ENCODE peak calls at places on chromosome 11, in four cellular contexts. Z is nephron progenitor cell, H is B cell, B is epithelial cell of esophagus. W is an unnamed sample.
A peak's percentile ranks its signal among the peaks of the same experiment; 100 is the strongest.

GRCh38 chr11:76152086-76152658 is 54.1 kb downstream of the WNT11 start:
- DNase-seq in Z (peak; percentile 84), H (peak; percentile 81), B (peak; percentile 84), W (peak; percentile 95)

GRCh38 chr11:2700415-2701211 is 819 bp upstream of the KCNQ1OT1 start:
- DNase-seq in Z (peak; percentile 77), H (peak; percentile 62), B (peak; percentile 32), W (peak; percentile 54)

GRCh38 chr11:91272089-91272488 is 952.5 kb upstream of the FAT3 start:
- DNase-seq in Z (no peak), H (no peak), B (no peak), W (no peak)

GRCh38 chr11:16738949-16739262 is 459 bp downstream of the C11orf58 start:
- DNase-seq in Z (no peak), H (no peak), B (no peak), W (peak; percentile 53)

GRCh38 chr11:128182844-128183243 is 404.5 kb downstream of the ETS1 start:
- DNase-seq in Z (no peak), H (no peak), B (no peak), W (peak; percentile 53)

GRCh38 chr11:56890584-56891305 is 98.0 kb upstream of the OR5AK2 start:
- DNase-seq in Z (no peak), H (no peak), B (peak; percentile 48), W (no peak)

GRCh38 chr11:115715371-115715770 is 211.2 kb upstream of the CADM1 start:
- DNase-seq in Z (no peak), H (no peak), B (no peak), W (no peak)

GRCh38 chr11:61027141-61027840 is 55.8 kb downstream of the CD6 start:
- DNase-seq in Z (no peak), H (no peak), B (no peak), W (peak; percentile 74)

GRCh38 chr11:78978831-78979230 is 404.2 kb upstream of the NARS2 start:
- DNase-seq in Z (no peak), H (no peak), B (no peak), W (no peak)

GRCh38 chr11:14422052-14422813 is 63.2 kb upstream of the RRAS2 start:
- DNase-seq in Z (peak; percentile 59), H (no peak), B (peak; percentile 98), W (no peak)

GRCh38 chr11:127193916-127194315 is 193.3 kb upstream of the KIRREL3 start:
- DNase-seq in Z (no peak), H (no peak), B (no peak), W (no peak)

GRCh38 chr11:66579017-66579606 is 10.7 kb upstream of the CTSF start:
- DNase-seq in Z (peak; percentile 88), H (peak; percentile 89), B (peak; percentile 74), W (peak; percentile 90)

GRCh38 chr11:125165111-125165663 is 636 bp downstream of the PKNOX2 start:
- DNase-seq in Z (peak; percentile 47), H (peak; percentile 68), B (peak; percentile 29), W (no peak)

GRCh38 chr11:81674211-81674610 is 1059.5 kb downstream of the FAM181B start:
- DNase-seq in Z (no peak), H (no peak), B (no peak), W (peak; percentile 24)

GRCh38 chr11:105367129-105367528 is 227.6 kb upstream of the CARD18 start:
- DNase-seq in Z (no peak), H (no peak), B (peak; percentile 45), W (no peak)

GRCh38 chr11:67295846-67296245 is 6.7 kb downstream of the ANKRD13D start:
- DNase-seq in Z (no peak), H (no peak), B (no peak), W (no peak)

GRCh38 chr11:12746593-12747097 is 72.4 kb downstream of the TEAD1 start:
- DNase-seq in Z (peak; percentile 85), H (no peak), B (peak; percentile 81), W (no peak)

GRCh38 chr11:68454767-68455166 is 5.8 kb upstream of the PPP6R3 start:
- DNase-seq in Z (no peak), H (no peak), B (peak; percentile 46), W (no peak)

GRCh38 chr11:13215157-13215556 is 62.4 kb upstream of the BMAL1 start:
- DNase-seq in Z (no peak), H (no peak), B (peak; percentile 86), W (no peak)

GRCh38 chr11:108733479-108734116 is 68.7 kb downstream of the DDX10 start:
- DNase-seq in Z (no peak), H (no peak), B (peak; percentile 65), W (peak; percentile 68)

GRCh38 chr11:63694518-63694917 is 13.2 kb downstream of the RTN3 start:
- DNase-seq in Z (no peak), H (no peak), B (no peak), W (no peak)

GRCh38 chr11:116217441-116217840 is 555.3 kb downstream of the BUD13 start:
- DNase-seq in Z (no peak), H (no peak), B (no peak), W (no peak)

GRCh38 chr11:120956710-120957500 is 67.0 kb upstream of the TBCEL start:
- DNase-seq in Z (no peak), H (no peak), B (peak; percentile 18), W (peak; percentile 52)

GRCh38 chr11:114091791-114092397 is 32.4 kb downstream of the ZBTB16 start:
- DNase-seq in Z (peak; percentile 63), H (no peak), B (no peak), W (no peak)

GRCh38 chr11:67644042-67644441 is 4.5 kb upstream of the TBX10 start:
- DNase-seq in Z (no peak), H (peak; percentile 9), B (peak; percentile 54), W (no peak)

GRCh38 chr11:109547356-109548027 is 125.5 kb downstream of the C11orf87 start:
- DNase-seq in Z (no peak), H (no peak), B (peak; percentile 48), W (no peak)

GRCh38 chr11:9972917-9973504 is 309.1 kb downstream of the SWAP70 start:
- DNase-seq in Z (no peak), H (peak; percentile 54), B (peak; percentile 55), W (peak; percentile 49)

GRCh38 chr11:79054636-79055035 is 386.2 kb downstream of the TENM4 start:
- DNase-seq in Z (no peak), H (no peak), B (peak; percentile 28), W (no peak)

GRCh38 chr11:35618497-35619029 is 303 bp downstream of the FJX1 start:
- DNase-seq in Z (no peak), H (peak; percentile 63), B (peak; percentile 62), W (no peak)

GRCh38 chr11:35619754-35620640 is 1.7 kb downstream of the FJX1 start:
- DNase-seq in Z (peak; percentile 74), H (peak; percentile 45), B (peak; percentile 41), W (peak; percentile 23)

GRCh38 chr11:35617316-35617686 is 959 bp upstream of the FJX1 start:
- DNase-seq in Z (no peak), H (no peak), B (no peak), W (no peak)

GRCh38 chr11:35617687-35618496 is at the start of gene FJX1:
- DNase-seq in Z (peak; percentile 77), H (peak; percentile 63), B (peak; percentile 94), W (peak; percentile 34)

DNA sequence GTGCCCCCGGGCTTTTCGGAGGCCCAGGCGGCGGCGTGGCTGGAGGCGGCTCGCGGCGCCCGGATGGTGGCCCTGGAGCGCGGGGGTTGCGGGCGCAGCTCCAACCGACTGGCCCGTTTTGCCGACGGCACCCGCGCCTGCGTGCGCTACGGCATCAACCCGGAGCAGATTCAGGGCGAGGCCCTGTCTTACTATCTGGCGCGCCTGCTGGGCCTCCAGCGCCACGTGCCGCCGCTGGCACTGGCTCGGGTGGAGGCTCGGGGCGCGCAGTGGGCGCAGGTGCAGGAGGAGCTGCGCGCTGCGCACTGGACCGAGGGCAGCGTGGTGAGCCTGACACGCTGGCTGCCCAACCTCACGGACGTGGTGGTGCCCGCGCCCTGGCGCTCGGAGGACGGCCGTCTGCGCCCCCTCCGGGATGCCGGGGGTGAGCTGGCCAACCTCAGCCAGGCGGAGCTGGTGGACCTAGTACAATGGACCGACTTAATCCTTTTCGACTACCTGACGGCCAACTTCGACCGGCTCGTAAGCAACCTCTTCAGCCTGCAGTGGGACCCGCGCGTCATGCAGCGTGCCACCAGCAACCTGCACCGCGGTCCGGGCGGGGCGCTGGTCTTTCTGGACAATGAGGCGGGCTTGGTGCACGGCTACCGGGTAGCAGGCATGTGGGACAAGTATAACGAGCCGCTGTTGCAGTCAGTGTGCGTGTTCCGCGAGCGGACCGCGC is 932 bp downstream of the FJX1 start:
- DNase-seq in Z (peak; percentile 57), H (no peak), B (peak; percentile 73), W (peak; percentile 42)
- TF ChIP-seq CTCF in Z (no peak), H (no peak), B (no peak), W (no peak)

GRCh38 chr11:69882270-69882608 is 63.0 kb upstream of the FGF3 start:
- DNase-seq in Z (no peak), H (no peak), B (no peak), W (no peak)
- TF ChIP-seq CTCF in Z (no peak), H (no peak), B (no peak), W (no peak)

GRCh38 chr11:111561306-111561705 is 20.8 kb downstream of the LAYN start:
- DNase-seq in Z (no peak), H (no peak), B (peak; percentile 65), W (no peak)

GRCh38 chr11:111562692-111563389 is 22.3 kb downstream of the LAYN start:
- DNase-seq in Z (no peak), H (no peak), B (no peak), W (no peak)

GRCh38 chr11:111561801-111562325 is 21.3 kb downstream of the LAYN start:
- DNase-seq in Z (no peak), H (no peak), B (peak; percentile 57), W (no peak)

GRCh38 chr11:111566324-111566723 is 25.8 kb downstream of the LAYN start:
- DNase-seq in Z (no peak), H (no peak), B (no peak), W (no peak)

DNA sequence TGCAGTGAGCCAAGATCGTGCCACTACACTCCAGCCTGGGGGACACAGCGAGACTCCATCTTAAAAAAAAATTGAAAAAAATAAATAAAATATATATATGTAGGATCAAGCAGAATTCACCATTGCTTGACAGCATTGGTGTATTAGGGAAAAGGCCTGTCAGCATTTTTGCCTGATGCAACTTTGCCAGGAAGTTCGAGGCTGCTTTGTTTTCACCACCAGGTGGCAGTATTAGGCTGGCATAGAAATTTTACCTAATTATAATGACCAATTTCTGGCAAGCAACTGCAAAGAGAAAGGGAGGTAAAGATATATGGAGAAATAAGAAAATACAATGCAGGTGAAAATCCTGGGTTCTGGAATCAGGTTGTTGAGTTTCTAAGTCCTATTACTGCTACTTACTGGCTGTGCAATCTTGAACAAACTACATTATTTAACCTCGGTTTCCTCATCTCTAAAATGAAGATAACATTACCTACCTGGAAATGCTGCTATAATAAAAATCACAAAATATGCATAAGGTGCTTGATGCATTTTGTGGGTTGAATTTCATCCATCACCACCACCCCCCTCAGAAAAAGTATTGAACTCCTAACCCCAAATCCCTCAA is 24.7 kb downstream of the LAYN start:
- DNase-seq in Z (peak; percentile 68), H (peak; percentile 43), B (peak; percentile 80), W (peak; percentile 80)
- TF ChIP-seq CTCF in Z (peak; percentile 92), H (peak; percentile 94), B (peak; percentile 87), W (peak; percentile 97)

GRCh38 chr11:102868359-102868758 is 6.4 kb downstream of the MMP12 start:
- DNase-seq in Z (no peak), H (no peak), B (peak; percentile 42), W (no peak)

GRCh38 chr11:102869354-102869753 is 5.4 kb downstream of the MMP12 start:
- DNase-seq in Z (no peak), H (no peak), B (peak; percentile 11), W (no peak)

DNA sequence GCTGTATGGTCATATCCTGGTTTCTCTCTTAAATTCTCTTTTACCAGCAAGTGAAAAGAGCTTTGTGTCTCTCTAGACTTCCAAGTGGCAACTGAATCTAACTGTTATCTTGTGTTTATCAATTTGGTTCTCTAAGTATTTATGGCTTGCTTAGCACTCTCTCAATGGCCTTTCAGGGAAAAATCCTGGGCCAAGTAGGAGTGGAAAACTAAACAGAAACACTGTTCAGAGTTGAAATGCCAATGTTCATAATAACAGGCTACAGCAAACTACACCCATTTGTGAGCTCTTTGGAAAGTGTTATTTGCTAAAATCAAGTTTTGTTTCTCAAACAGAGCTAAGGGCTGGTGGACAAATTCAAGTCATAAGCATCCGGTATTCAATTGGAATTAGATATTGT is 10.1 kb downstream of the MMP12 start:
- DNase-seq in Z (no peak), H (no peak), B (no peak), W (no peak)
- TF ChIP-seq CTCF in Z (no peak), H (no peak), B (no peak), W (no peak)

W was measured in activated CD8-positive, alpha-beta T cell treated with anti-CD3 and anti-CD28 coated beads for 36 hours.